ENCODE peak calls at places on chromosome 17, in four cellular contexts. O, A, J and K are unnamed samples.

GRCh38 chr17:77690271-77691161 is 268.0 kb upstream of the TNRC6C start:
- DNase-seq in A (no peak), O (no peak), J (no peak), K (peak)

GRCh38 chr17:71975998-71976649 is 144.7 kb upstream of the SOX9 start:
- DNase-seq in O (no peak), J (peak), A (peak), K (peak)

GRCh38 chr17:6327007-6327406 is 107.9 kb downstream of the AIPL1 start:
- DNase-seq in A (no peak), O (no peak), J (no peak), K (peak)

GRCh38 chr17:64020068-64020766 is at the start of gene ICAM2:
- DNase-seq in J (no peak), A (no peak), O (no peak), K (peak)

GRCh38 chr17:80890551-80890930 is 101.1 kb upstream of the CHMP6 start:
- DNase-seq in O (no peak), A (no peak), J (no peak), K (no peak)

GRCh38 chr17:17782425-17783120 is 54.2 kb downstream of the SREBF1 start:
- DNase-seq in O (peak), J (peak), A (peak), K (peak)

GRCh38 chr17:64573214-64573613 is 66.4 kb downstream of the CEP95 start:
- DNase-seq in J (no peak), A (no peak), O (no peak), K (no peak)

GRCh38 chr17:29593546-29594440 is 861 bp downstream of the ANKRD13B start:
- DNase-seq in O (peak), J (peak), A (peak), K (peak)

GRCh38 chr17:72467841-72468653 is 347.2 kb downstream of the SOX9 start:
- DNase-seq in A (no peak), J (peak), O (peak), K (peak)

GRCh38 chr17:17448723-17449122 is 28.1 kb upstream of the MED9 start:
- DNase-seq in A (no peak), O (no peak), J (no peak), K (peak)

GRCh38 chr17:19380551-19381284 is 2.4 kb downstream of the MAPK7 start:
- DNase-seq in J (no peak), O (no peak), A (no peak), K (no peak)

GRCh38 chr17:73163043-73163442 is 1.8 kb upstream of the SSTR2 start:
- DNase-seq in O (no peak), J (no peak), A (no peak), K (no peak)

GRCh38 chr17:77677210-77677609 is 281.3 kb upstream of the TNRC6C start:
- DNase-seq in O (no peak), A (no peak), J (no peak), K (no peak)

GRCh38 chr17:32625971-32626370 is 139.2 kb downstream of the CDK5R1 start:
- DNase-seq in A (no peak), O (no peak), J (no peak), K (peak)

GRCh38 chr17:41599680-41600079 is 12.9 kb downstream of the KRT16 start:
- DNase-seq in A (no peak), J (no peak), O (no peak), K (no peak)

GRCh38 chr17:33039874-33040273 is 48.2 kb downstream of the SPACA3 start:
- DNase-seq in A (no peak), J (peak), O (no peak), K (no peak)

GRCh38 chr17:75146597-75146996 is 7.7 kb downstream of the JPT1 start:
- DNase-seq in O (no peak), J (peak), A (no peak), K (no peak)

GRCh38 chr17:68803122-68803615 is 152.0 kb downstream of the ABCA8 start:
- DNase-seq in A (no peak), J (no peak), O (no peak), K (no peak)

GRCh38 chr17:16976686-16977550 is 5.0 kb upstream of the TNFRSF13B start:
- DNase-seq in A (no peak), J (no peak), O (no peak), K (peak)

GRCh38 chr17:79000396-79001189 is 9.0 kb downstream of the CANT1 start:
- DNase-seq in J (no peak), O (no peak), A (no peak), K (peak)

GRCh38 chr17:15954222-15954621 is 9.3 kb downstream of the ADORA2B start:
- DNase-seq in J (peak), O (no peak), A (no peak), K (no peak)

GRCh38 chr17:34781571-34782108 is 179.6 kb downstream of the CCT6B start:
- DNase-seq in A (no peak), J (no peak), O (no peak), K (no peak)

GRCh38 chr17:28253663-28254062 is 65.3 kb upstream of the TMEM97 start:
- DNase-seq in A (no peak), J (no peak), O (no peak), K (no peak)

GRCh38 chr17:72173475-72174116 is 52.8 kb downstream of the SOX9 start:
- DNase-seq in A (no peak), O (no peak), J (no peak), K (no peak)

GRCh38 chr17:36510636-36511035 is 24.0 kb downstream of the MYO19 start:
- DNase-seq in A (no peak), J (no peak), O (peak), K (peak)

GRCh38 chr17:41190328-41190727 is 641 bp downstream of the KRTAP9-1 start:
- DNase-seq in O (no peak), J (no peak), A (no peak), K (no peak)

DNA sequence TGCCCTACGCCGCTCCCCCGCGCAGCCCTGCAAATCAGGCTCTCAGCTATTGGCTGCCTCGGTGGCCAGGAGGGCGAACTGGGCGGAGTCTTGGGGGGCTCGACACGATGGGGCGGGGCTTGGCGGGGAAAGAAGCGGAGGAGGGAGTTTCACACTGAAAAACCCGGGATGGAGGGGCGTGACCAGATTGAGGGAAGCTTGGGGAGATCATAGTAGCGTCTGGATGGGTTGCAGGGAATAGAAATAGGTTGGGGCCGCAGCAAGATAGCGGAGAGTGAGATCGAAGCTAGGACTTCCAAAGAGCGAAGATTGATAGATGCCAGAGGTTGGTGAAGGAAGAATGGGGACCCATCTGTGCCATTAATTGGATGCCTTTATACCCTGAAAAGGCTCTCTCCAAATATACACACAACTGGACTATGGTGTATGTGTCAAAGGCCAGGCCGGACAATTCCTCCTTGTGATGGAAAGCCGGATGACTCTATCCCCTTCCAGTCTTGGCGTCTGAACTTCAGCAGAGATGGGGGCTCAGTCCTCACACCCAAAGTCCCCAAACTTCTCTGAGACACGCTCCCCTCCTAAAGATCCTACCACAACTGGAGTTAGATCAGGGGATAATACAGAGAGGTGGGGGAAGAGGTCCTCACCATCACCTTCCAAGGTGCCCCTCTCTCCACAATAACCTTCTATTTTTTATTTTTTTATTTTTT is 384 bp upstream of the STAC2 start:
- DNase-seq in J (peak), O (peak), A (peak), K (peak)
- H3K4me3 ChIP-seq in J (peak), O (peak), A (peak), K (peak)

GRCh38 chr17:82497483-82498405 is 21.8 kb upstream of the FOXK2 start:
- DNase-seq in O (peak), A (peak), J (peak), K (peak)

GRCh38 chr17:82496529-82497434 is 22.8 kb upstream of the FOXK2 start:
- DNase-seq in J (peak), A (peak), O (peak), K (peak)

GRCh38 chr17:82493517-82493840 is 26.1 kb upstream of the FOXK2 start:
- DNase-seq in A (no peak), J (no peak), O (no peak), K (no peak)

GRCh38 chr17:82494236-82495055 is 25.1 kb upstream of the FOXK2 start:
- DNase-seq in O (peak), A (peak), J (peak), K (peak)

DNA sequence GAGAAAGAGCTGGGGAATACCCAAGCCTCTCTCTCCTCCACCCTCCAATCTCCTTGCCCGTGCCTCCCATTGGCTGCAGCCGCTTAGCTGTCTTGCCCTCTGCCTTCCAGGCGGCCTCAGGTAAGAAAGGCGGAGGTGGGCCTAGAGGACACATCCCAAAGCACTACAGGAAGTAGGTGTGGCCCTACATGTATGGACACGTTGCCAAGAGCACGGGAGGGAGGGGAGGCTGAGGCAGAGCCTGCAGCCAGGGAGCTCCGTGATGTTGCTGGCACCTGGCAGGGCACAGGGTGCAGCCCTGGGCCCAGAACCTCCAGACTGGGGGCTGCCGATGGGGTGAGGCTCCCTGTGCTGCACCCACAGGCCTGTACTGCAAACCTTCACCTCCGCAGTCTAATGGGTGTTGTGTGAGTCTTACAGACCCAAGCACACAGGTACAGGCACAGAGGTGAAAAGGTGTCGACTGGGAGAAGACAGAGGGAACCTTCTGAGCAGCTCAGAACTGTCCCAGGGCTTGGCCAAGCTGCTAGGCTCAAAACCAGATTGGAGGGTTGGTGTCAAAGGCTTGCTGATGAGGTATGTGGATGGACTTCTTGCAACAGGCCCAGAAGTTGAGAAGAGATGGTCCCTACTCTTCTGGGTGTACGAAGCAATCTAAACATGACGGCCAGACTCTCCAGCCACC is 23.5 kb upstream of the FOXK2 start:
- DNase-seq in O (peak), A (no peak), J (no peak), K (peak)
- H3K4me3 ChIP-seq in O (no peak), A (no peak), J (no peak), K (no peak)

GRCh38 chr17:70185280-70185679 is 15.9 kb downstream of the KCNJ2 start:
- DNase-seq in A (no peak), J (no peak), O (no peak), K (no peak)

GRCh38 chr17:70187383-70187782 is 18.1 kb downstream of the KCNJ2 start:
- DNase-seq in O (no peak), A (no peak), J (no peak), K (no peak)

GRCh38 chr17:70184207-70184606 is 14.9 kb downstream of the KCNJ2 start:
- DNase-seq in O (no peak), A (no peak), J (no peak), K (no peak)

GRCh38 chr17:70183508-70183907 is 14.2 kb downstream of the KCNJ2 start:
- DNase-seq in A (no peak), O (no peak), J (no peak), K (no peak)

DNA sequence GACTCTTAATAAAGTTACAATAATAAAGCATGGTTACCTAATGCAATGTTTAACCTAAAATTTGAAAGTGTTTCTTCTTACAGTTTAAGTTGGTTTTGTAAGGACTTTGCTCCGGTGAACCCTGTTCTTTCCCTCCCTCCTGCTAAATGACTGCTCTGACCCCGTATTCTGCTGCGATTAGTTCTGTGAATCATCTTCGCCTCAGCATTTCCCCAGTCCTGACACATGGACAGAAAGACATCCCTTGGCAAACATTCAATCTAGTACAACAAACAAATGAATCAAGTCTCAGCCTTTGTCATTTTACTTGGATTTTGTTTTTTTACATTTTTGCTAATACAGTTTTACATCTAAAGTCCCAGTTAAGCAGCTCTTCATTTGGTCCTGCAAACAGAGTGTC is 15.4 kb downstream of the KCNJ2 start:
- DNase-seq in A (no peak), O (no peak), J (peak), K (no peak)
- H3K4me3 ChIP-seq in A (no peak), O (no peak), J (no peak), K (no peak)

DNA sequence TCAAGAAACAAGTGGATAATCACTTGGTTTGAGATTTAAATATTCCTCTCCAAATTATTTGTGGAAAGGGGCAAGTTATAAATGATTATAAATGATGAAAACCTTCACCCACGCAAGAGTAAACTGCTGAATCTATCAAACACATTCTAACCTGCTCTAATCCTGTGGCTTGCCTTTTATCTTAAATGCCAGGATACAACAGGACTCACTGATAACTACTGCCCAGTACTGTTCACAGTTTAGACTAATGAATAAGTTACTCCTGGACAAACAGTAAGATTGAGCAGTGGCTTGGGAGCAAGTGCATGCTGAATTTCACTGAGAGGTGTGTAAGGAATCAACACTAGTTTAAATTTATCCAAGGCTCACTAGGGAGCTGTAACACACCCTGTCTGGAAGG is 31.1 kb downstream of the IGF2BP1 start:
- DNase-seq in A (no peak), J (no peak), O (no peak), K (no peak)
- H3K4me3 ChIP-seq in A (no peak), J (no peak), O (no peak), K (no peak)

GRCh38 chr17:3557768-3558583 is at the start of gene TRPV3:
- DNase-seq in A (no peak), J (peak), O (no peak), K (peak)
- H3K4me3 ChIP-seq in A (no peak), J (no peak), O (no peak), K (no peak)

DNA sequence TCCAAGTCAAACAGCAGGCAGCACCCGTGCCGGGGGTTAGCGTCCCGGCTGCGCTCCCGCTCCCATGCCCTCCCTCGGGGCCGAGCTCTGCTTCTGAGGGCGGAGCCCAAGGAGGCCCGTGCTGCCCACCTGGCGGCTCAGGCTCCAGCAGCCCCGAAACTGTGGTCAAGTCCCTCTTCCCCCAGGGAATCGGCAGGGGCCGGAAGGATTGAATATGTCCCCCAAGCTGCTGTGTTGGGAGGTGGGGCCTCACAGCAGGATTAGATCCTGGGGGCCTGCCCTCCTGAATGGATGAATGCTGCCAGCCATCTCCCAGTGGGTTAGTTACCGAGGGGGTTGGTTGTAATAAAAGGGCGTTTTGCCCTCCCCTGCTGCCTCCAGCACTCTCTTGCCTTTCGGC is 33.9 kb downstream of the MAP2K3 start:
- DNase-seq in O (no peak), J (no peak), A (peak), K (peak)
- H3K4me3 ChIP-seq in O (no peak), J (no peak), A (no peak), K (no peak)

DNA sequence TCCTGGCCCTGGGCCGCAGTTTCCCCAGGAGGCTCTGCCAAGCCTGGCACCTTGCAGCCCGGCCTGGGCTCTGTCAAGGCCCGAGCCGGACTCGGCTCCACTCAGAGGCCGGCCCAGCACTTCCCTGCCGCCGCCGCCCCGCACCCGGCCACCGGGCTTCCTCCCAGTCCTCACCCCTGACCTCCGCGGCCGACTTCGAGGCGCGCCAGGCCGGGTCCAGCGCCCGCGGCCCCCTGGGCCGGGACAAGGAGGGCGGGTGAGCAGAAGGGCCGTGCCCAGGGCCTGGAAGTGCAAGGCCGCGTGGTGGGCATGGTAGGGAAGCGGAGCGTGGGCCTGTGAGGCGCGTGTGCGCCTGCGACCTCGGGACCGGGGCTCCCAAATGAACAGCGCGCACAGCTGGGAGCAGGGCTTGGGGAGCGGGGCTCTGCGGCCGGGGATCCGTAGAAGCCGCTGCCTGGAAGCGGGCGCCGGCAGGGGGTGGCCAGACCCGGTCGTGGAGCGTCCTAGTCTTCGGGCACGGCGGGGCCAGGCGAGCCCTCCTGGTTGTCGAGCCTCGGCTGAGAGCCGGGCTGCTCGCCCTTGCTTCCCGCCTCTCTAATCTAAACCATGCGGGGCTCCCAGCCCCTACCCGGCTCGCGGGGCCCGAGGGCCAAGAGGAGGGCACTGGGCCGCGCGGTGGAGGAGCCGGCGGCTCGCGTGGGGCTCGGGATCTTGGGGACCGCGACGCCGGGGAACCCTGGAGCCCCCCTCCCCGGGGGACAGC is 503 bp upstream of the TBX4 start:
- DNase-seq in A (no peak), O (no peak), J (peak), K (peak)
- H3K4me3 ChIP-seq in A (no peak), O (no peak), J (peak), K (peak)